ENCODE peak calls at places on chromosomes 5 and 9, in six cellular contexts. U, S, G, K, Z and V are unnamed samples.

GRCh38 chr9:72952914-72953313 is at the start of gene ALDH1A1:
- DNase-seq in U (no peak), S (no peak), G (no peak), K (no peak), Z (no peak), V (peak)

GRCh38 chr5:34735436-34736426 is 79.6 kb downstream of the RAI14 start:
- DNase-seq in U (no peak), S (no peak), G (peak), K (no peak), Z (no peak), V (no peak)

GRCh38 chr9:94864183-94864582 is 137.7 kb downstream of the AOPEP start:
- DNase-seq in U (no peak), S (no peak), G (peak), K (no peak), Z (no peak), V (no peak)

GRCh38 chr9:34187891-34188240 is 9.0 kb downstream of the UBAP1 start:
- DNase-seq in U (no peak), S (no peak), G (peak), K (no peak), Z (no peak), V (no peak)

GRCh38 chr5:74127377-74128338 is 501.7 kb downstream of the ARHGEF28 start:
- DNase-seq in U (peak), S (peak), G (no peak), K (no peak), Z (peak), V (peak)

GRCh38 chr9:618478-618877 is 223.0 kb upstream of the DMRT1 start:
- DNase-seq in U (no peak), S (no peak), G (peak), K (no peak), Z (peak), V (no peak)

GRCh38 chr5:78893959-78894676 is 91.0 kb downstream of the ARSB start:
- DNase-seq in U (no peak), S (no peak), G (no peak), K (no peak), Z (no peak), V (no peak)

GRCh38 chr9:84953797-84954695 is 284.5 kb downstream of the NTRK2 start:
- DNase-seq in U (peak), S (peak), G (peak), K (peak), Z (peak), V (peak)

GRCh38 chr5:133051117-133051546 is 681 bp upstream of the HSPA4 start:
- DNase-seq in U (peak), S (no peak), G (no peak), K (no peak), Z (no peak), V (no peak)

GRCh38 chr5:68465133-68465532 is 249.6 kb downstream of the PIK3R1 start:
- DNase-seq in U (no peak), S (no peak), G (no peak), K (no peak), Z (no peak), V (no peak)